ENCODE peak calls at places on chromosome 7, in nine cellular contexts. I is uterus, G is IMR-90, Y is Peyer's patch, H is fibroblast of lung, T is esophagus squamous epithelium, O is lung, A is aorta, C is WERI-Rb-1. M is an unnamed sample.

GRCh38 chr7:150357277-150357676 is 11.3 kb upstream of the REPIN1 start:
- DNase-seq in I (no peak), G (no peak), Y (no peak), H (no peak), T (no peak), O (no peak), A (no peak), C (peak; percentile 82), M (no peak)

GRCh38 chr7:117458977-117459583 is 20.7 kb upstream of the CFTR start:
- DNase-seq in I (no peak), G (peak; percentile 44), Y (no peak), H (peak; percentile 60), T (no peak), O (no peak), A (no peak), C (no peak), M (no peak)

GRCh38 chr7:2383543-2384274 is 19.7 kb upstream of the CHST12 start:
- DNase-seq in I (no peak), G (no peak), Y (no peak), H (no peak), T (no peak), O (no peak), A (no peak), C (peak; percentile 90), M (no peak)

GRCh38 chr7:94431620-94432295 is 37.1 kb downstream of the COL1A2 start:
- DNase-seq in I (no peak), G (peak; percentile 86), Y (no peak), H (peak; percentile 69), T (no peak), O (no peak), A (no peak), C (no peak), M (no peak)

GRCh38 chr7:143216151-143216550 is 5.7 kb upstream of the TAS2R40 start:
- DNase-seq in I (no peak), G (peak; percentile 68), Y (no peak), H (no peak), T (no peak), O (no peak), A (no peak), C (no peak), M (no peak)

GRCh38 chr7:149621776-149622175 is 124.2 kb upstream of the ZNF746 start:
- DNase-seq in I (no peak), G (no peak), Y (peak; percentile 2), H (no peak), T (no peak), O (no peak), A (no peak), C (no peak), M (no peak)

GRCh38 chr7:121505021-121505420 is 108.9 kb upstream of the FAM3C start:
- DNase-seq in I (no peak), G (peak; percentile 45), Y (no peak), H (peak; percentile 36), T (no peak), O (no peak), A (no peak), C (no peak), M (no peak)

GRCh38 chr7:18356195-18356645 is 139.3 kb upstream of the HDAC9 start:
- DNase-seq in I (no peak), G (peak; percentile 28), Y (no peak), H (peak; percentile 53), T (no peak), O (no peak), A (no peak), C (no peak), M (peak; percentile 31)

GRCh38 chr7:131935180-131935579 is 378.8 kb upstream of the PODXL start:
- DNase-seq in I (no peak), G (no peak), Y (no peak), H (no peak), T (no peak), O (no peak), A (no peak), C (no peak), M (no peak)

DNA sequence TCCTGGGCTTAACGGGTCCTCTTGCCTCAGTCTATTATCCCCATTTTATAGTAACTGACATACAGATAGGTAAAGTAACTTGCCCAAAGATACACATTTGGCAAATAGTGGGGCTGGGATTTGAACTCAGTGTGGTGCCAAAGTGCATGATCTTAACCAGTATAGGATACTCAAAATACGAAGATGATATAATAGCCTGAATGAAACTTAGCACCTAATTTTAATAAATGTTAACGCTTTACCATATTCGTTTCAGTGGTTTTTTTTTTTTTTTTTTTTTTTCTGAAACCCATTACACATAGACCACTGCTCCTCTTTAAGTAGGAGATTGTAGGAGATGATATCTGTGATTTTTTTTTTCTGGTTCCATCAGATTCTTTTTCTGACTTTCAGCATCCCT is 21.4 kb downstream of the ACTR3B start:
- DNase-seq in I (no peak), G (no peak), Y (no peak), H (no peak), T (no peak), O (no peak), A (no peak), C (no peak), M (no peak)
- H3K4me3 ChIP-seq in I (no peak overlapping the region), G (no peak overlapping the region), Y (no peak overlapping the region), H (no peak overlapping the region), T (no peak overlapping the region), O (no peak overlapping the region), A (no peak overlapping the region), C (no peak overlapping the region), M (no peak overlapping the region)

GRCh38 chr7:159197066-159197975 is 52.7 kb upstream of the VIPR2 start:
- DNase-seq in I (peak; percentile 42), G (no peak), Y (no peak), H (no peak), T (no peak), O (no peak), A (no peak), C (no peak), M (no peak)
- H3K9me3 ChIP-seq in I (no peaks in the 10 kb centered on the region), G (peaks cover 28% of the 10 kb centered on the region), Y (no peaks in the 10 kb centered on the region), H (no peaks in the 10 kb centered on the region), T (no peaks in the 10 kb centered on the region), O (peaks cover 3% of the 10 kb centered on the region), A (no peaks in the 10 kb centered on the region), C (no peaks in the 10 kb centered on the region), M (no peaks in the 10 kb centered on the region)

GRCh38 chr7:63087575-63088190 is 911.0 kb upstream of the ZNF722 start:
- DNase-seq in I (no peak), G (no peak), Y (no peak), H (no peak), T (no peak), O (no peak), A (no peak), C (no peak), M (no peak)
- H3K4me3 ChIP-seq in I (no peak overlapping the region), G (no peak overlapping the region), Y (no peak overlapping the region), H (no peak overlapping the region), T (no peak overlapping the region), O (no peak overlapping the region), A (no peak overlapping the region), C (no peak overlapping the region), M (no peak overlapping the region)

DNA sequence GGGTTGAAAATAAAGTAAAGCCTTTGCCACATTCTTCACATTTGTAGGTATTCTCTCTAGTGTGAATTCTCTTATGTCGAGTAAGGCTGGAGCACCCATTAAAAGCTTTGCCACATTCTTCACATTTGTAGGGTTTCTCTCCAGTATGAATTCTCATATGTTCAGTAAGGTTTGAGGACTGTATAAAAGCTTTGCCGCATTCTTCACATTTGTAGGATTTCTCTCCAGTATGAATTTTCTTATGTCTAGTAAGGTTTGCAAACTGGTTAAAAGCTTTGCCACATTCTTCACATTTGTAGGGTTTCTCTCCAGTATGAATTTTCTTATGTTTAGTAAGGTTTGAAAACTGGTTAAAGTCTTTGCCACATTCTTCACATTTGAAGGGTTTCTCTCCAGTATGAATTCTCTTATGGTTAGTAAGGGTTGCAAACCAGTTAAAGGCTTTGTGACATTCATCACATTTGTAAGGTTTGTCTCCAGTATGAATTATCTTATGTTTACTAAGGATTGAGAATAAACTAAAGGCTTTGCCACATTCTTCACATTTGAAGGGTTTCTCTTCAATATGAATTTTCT is 41.4 kb downstream of the ZNF680 start:
- DNase-seq in I (no peak), G (no peak), Y (no peak), H (no peak), T (no peak), O (no peak), A (no peak), C (no peak), M (no peak)
- H3K9me3 ChIP-seq in I (peaks cover 50% of the 10 kb centered on the region), G (peaks cover 17% of the 10 kb centered on the region), Y (no peaks in the 10 kb centered on the region), H (no peaks in the 10 kb centered on the region), T (no peaks in the 10 kb centered on the region), O (peaks cover 3% of the 10 kb centered on the region), A (no peaks in the 10 kb centered on the region), C (peaks cover 5% of the 10 kb centered on the region), M (peaks cover 12% of the 10 kb centered on the region)

GRCh38 chr7:51315393-51316261 is 982 bp downstream of the COBL start:
- DNase-seq in I (no peak), G (no peak), Y (peak; percentile 92), H (no peak), T (no peak), O (peak; percentile 48), A (no peak), C (peak; percentile 28), M (peak; percentile 43)

GRCh38 chr7:51313276-51314035 is 3.2 kb downstream of the COBL start:
- DNase-seq in I (no peak), G (no peak), Y (no peak), H (no peak), T (no peak), O (no peak), A (no peak), C (no peak), M (no peak)

GRCh38 chr7:51316262-51316665 is 345 bp downstream of the COBL start:
- DNase-seq in I (no peak), G (no peak), Y (peak; percentile 79), H (no peak), T (no peak), O (peak; percentile 54), A (no peak), C (peak; percentile 55), M (peak; percentile 72)

GRCh38 chr7:51314041-51314440 is 2.6 kb downstream of the COBL start:
- DNase-seq in I (no peak), G (no peak), Y (no peak), H (no peak), T (no peak), O (no peak), A (no peak), C (no peak), M (no peak)

GRCh38 chr7:51314726-51315125 is 1.9 kb downstream of the COBL start:
- DNase-seq in I (no peak), G (no peak), Y (no peak), H (no peak), T (no peak), O (no peak), A (no peak), C (no peak), M (no peak)
- H3K4me3 ChIP-seq in I (no peak overlapping the region), G (no peak overlapping the region), Y (peak overlapping the region; percentile 68), H (no peak overlapping the region), T (no peak overlapping the region), O (no peak overlapping the region), A (no peak overlapping the region), C (peak overlapping the region; percentile 97), M (no peak overlapping the region)